ENCODE peak calls at places on chromosomes 3 and 15, in six cellular contexts. R, H, P, B, Z and C are unnamed samples.

GRCh38 chr3:53729618-53730017 is 116.6 kb downstream of the CHDH start:
- DNase-seq in R (no peak), H (no peak), P (no peak), B (no peak), Z (peak), C (no peak)

GRCh38 chr3:177597325-177598109 is 400.2 kb upstream of the TBL1XR1 start:
- DNase-seq in R (no peak), H (peak), P (no peak), B (no peak), Z (peak), C (no peak)

GRCh38 chr3:83011471-83011870 is 1250.0 kb upstream of the GBE1 start:
- DNase-seq in R (no peak), H (no peak), P (no peak), B (no peak), Z (no peak), C (no peak)

GRCh38 chr3:104870276-104870675 is 496.4 kb upstream of the ALCAM start:
- DNase-seq in R (no peak), H (no peak), P (no peak), B (no peak), Z (no peak), C (no peak)

GRCh38 chr3:73473578-73474448 is 150.9 kb downstream of the PDZRN3 start:
- DNase-seq in R (no peak), H (no peak), P (no peak), B (no peak), Z (no peak), C (no peak)

GRCh38 chr3:67357610-67358458 is 296.6 kb downstream of the SUCLG2 start:
- DNase-seq in R (no peak), H (peak), P (no peak), B (peak), Z (peak), C (no peak)

GRCh38 chr15:100159436-100159835 is 182.3 kb downstream of the ADAMTS17 start:
- DNase-seq in R (no peak), H (no peak), P (no peak), B (no peak), Z (no peak), C (no peak)

GRCh38 chr15:75042730-75043508 is 19.5 kb downstream of the PPCDC start:
- DNase-seq in R (peak), H (peak), P (peak), B (peak), Z (peak), C (no peak)

GRCh38 chr3:15952543-15953175 is 154.9 kb upstream of the ANKRD28 start:
- DNase-seq in R (no peak), H (no peak), P (no peak), B (no peak), Z (no peak), C (no peak)

GRCh38 chr3:43366466-43366865 is 80.1 kb downstream of the SNRK start:
- DNase-seq in R (no peak), H (no peak), P (peak), B (no peak), Z (no peak), C (no peak)

GRCh38 chr3:23776352-23776891 is 29.3 kb upstream of the UBE2E1 start:
- DNase-seq in R (no peak), H (no peak), P (no peak), B (no peak), Z (no peak), C (no peak)

GRCh38 chr3:127675651-127676391 is 3.1 kb downstream of the ABTB1 start:
- DNase-seq in R (no peak), H (no peak), P (peak), B (no peak), Z (no peak), C (no peak)

GRCh38 chr3:106880206-106880605 is 497.0 kb upstream of the CCDC54 start:
- DNase-seq in R (no peak), H (no peak), P (no peak), B (no peak), Z (no peak), C (no peak)

GRCh38 chr15:78457101-78457500 is 19.1 kb downstream of the IREB2 start:
- DNase-seq in R (no peak), H (no peak), P (no peak), B (no peak), Z (no peak), C (no peak)

GRCh38 chr3:185687479-185687878 is 101.4 kb downstream of the SENP2 start:
- DNase-seq in R (no peak), H (no peak), P (no peak), B (peak), Z (no peak), C (no peak)

GRCh38 chr3:98901032-98901464 is 447 bp downstream of the DCBLD2 start:
- DNase-seq in R (peak), H (peak), P (peak), B (peak), Z (peak), C (no peak)

GRCh38 chr15:67192185-67192584 is 62.3 kb downstream of the AAGAB start:
- DNase-seq in R (no peak), H (no peak), P (no peak), B (no peak), Z (no peak), C (no peak)

DNA sequence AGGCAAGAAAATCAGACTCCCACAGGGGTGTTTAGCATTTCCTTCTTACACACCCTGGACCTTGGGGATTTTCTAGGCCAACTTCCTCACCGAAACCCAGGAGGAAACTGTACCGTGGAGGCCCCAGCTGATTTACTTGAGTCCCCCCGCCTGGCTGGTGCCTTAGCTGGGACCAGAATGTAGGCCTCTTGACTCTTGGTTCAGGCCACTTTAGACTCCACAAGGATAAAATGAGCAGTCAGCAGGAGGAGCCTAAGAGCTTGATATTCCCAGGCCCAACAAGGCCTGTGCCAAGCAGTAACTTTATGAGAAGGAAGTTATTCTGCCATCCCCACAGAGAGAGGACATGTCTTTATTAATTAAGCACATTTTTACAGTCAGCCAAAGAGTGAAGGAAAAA is 4.6 kb upstream of the APBA2 start:
- DNase-seq in R (no peak), H (no peak), P (no peak), B (no peak), Z (no peak), C (no peak)
- TF ChIP-seq CTCF in R (no peak), H (no peak), P (no peak), B (no peak), Z (no peak), C (peak)

DNA sequence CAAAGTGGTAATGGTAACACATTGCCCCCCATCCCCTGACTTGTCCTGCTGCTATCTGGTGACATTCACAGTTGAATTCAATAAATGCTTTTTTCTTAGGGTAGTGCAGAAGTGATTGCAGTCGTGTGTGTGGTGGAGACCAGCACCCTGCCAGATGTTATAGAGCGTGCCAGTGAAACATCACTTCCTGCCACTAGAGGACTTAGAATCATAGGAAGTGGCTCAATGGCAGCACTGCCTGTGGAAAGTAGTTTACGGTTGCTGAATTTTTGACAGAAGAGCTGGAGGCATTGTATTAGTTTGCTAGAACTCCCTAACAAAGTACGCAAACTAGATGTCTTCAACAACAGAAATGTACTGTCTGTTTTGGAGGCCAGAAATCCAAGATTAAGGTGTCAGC is 37.4 kb upstream of the P2RY12 start:
- DNase-seq in R (no peak), H (no peak), P (no peak), B (no peak), Z (no peak), C (no peak)
- TF ChIP-seq CTCF in R (no peak), H (no peak), P (no peak), B (no peak), Z (no peak), C (no peak)

GRCh38 chr15:29593086-29593485 is 229.2 kb downstream of the TJP1 start:
- DNase-seq in R (no peak), H (no peak), P (no peak), B (no peak), Z (no peak), C (no peak)

GRCh38 chr15:29593629-29594028 is 228.6 kb downstream of the TJP1 start:
- DNase-seq in R (no peak), H (no peak), P (no peak), B (no peak), Z (no peak), C (no peak)

GRCh38 chr15:29601811-29602210 is 220.5 kb downstream of the TJP1 start:
- DNase-seq in R (no peak), H (no peak), P (no peak), B (no peak), Z (no peak), C (no peak)

GRCh38 chr15:29600262-29600661 is 222.0 kb downstream of the TJP1 start:
- DNase-seq in R (no peak), H (no peak), P (no peak), B (no peak), Z (no peak), C (no peak)

GRCh38 chr15:29596266-29596665 is 226.0 kb downstream of the TJP1 start:
- DNase-seq in R (no peak), H (no peak), P (no peak), B (no peak), Z (peak), C (peak)
- TF ChIP-seq CTCF in R (no peak), H (no peak), P (no peak), B (no peak), Z (no peak), C (no peak)

GRCh38 chr3:159486580-159486979 is 502.1 kb upstream of the IL12A start:
- DNase-seq in R (no peak), H (no peak), P (no peak), B (no peak), Z (no peak), C (no peak)
- TF ChIP-seq CTCF in R (no peak), H (no peak), P (no peak), B (no peak), Z (no peak), C (no peak)

GRCh38 chr15:23877502-23878412 is 190.7 kb upstream of the NDN start:
- DNase-seq in R (peak), H (peak), P (peak), B (no peak), Z (peak), C (peak)
- TF ChIP-seq CTCF in R (peak), H (peak), P (peak), B (no peak), Z (peak), C (peak)

GRCh38 chr15:98568382-98569017 is 79.8 kb upstream of the IGF1R start:
- DNase-seq in R (no peak), H (no peak), P (no peak), B (no peak), Z (no peak), C (no peak)
- TF ChIP-seq CTCF in R (peak), H (peak), P (no peak), B (peak), Z (peak), C (no peak)

GRCh38 chr15:90214553-90215205 is 13.5 kb downstream of the SEMA4B start:
- DNase-seq in R (no peak), H (no peak), P (no peak), B (no peak), Z (peak), C (no peak)
- TF ChIP-seq CTCF in R (peak), H (peak), P (no peak), B (peak), Z (no peak), C (no peak)

GRCh38 chr15:88898736-88899135 is 3.4 kb upstream of the HAPLN3 start:
- DNase-seq in R (no peak), H (no peak), P (no peak), B (no peak), Z (no peak), C (no peak)

GRCh38 chr15:88896339-88897033 is 1.1 kb upstream of the HAPLN3 start:
- DNase-seq in R (no peak), H (no peak), P (no peak), B (no peak), Z (no peak), C (no peak)

GRCh38 chr15:88897142-88897455 is 1.8 kb upstream of the HAPLN3 start:
- DNase-seq in R (no peak), H (no peak), P (no peak), B (no peak), Z (no peak), C (no peak)

GRCh38 chr15:88899251-88899650 is 3.9 kb upstream of the HAPLN3 start:
- DNase-seq in R (no peak), H (no peak), P (no peak), B (no peak), Z (no peak), C (no peak)

DNA sequence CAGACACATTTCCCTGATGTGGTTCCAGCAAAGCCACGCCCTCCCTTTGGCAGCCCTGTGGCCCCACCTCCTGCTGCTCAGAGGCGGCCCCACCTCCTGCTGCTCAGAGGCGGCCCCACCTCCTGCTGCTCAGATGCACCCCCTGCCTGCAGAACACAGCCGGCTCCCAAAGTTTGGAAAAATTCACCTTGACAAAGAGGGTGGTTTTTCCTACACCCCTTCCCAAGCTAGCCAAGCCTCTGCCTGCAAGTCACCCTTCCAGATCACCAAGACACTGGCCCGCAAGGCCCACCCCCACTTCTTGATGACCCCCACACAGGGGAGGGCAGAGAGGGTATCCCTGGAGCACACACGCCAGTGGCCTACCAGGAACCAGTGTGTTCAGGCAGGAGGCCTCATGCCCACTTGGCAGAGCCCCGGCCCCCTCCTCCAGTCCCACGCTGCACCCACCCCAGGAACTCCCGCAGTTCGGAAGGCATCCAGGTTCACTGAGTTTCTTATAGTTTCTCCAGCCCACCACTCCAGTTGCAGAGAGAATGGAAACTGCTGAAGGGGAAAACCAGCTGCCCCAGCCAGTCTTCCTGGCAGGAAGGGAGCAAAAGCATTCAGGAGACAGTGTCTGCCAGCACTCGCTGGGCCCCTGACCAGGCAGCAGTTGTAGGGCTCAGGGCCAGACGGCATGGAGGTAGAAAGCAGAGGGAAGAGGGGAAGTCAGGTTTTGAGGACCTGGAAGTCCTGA is 2.3 kb upstream of the HAPLN3 start:
- DNase-seq in R (peak), H (peak), P (peak), B (peak), Z (peak), C (no peak)
- TF ChIP-seq CTCF in R (peak), H (peak), P (peak), B (peak), Z (peak), C (peak)

GRCh38 chr3:69772152-69772867 is 33.0 kb downstream of the MITF start:
- DNase-seq in R (no peak), H (no peak), P (no peak), B (no peak), Z (no peak), C (no peak)
- TF ChIP-seq CTCF in R (no peak), H (no peak), P (no peak), B (no peak), Z (no peak), C (no peak)

DNA sequence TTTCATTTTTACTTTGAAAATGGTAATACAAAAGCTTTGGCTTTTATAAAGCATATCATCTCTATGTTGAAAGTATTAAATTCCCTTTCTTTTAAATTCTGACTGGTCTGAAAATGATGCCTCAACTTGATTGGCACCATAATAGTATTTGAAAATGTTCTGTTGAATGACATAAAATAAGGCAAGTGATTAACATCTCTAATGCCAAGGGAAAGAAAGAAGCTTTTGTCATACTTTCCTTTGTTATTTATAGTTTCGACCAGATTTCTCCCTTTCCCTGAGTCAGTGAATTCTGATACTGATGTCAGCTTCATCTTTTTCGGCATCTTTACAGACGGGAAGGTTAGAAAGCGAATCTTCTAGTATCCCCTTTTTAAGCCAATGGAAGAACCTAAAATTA is 3.4 kb upstream of the AP4E1 start:
- DNase-seq in R (no peak), H (no peak), P (no peak), B (no peak), Z (no peak), C (no peak)
- TF ChIP-seq CTCF in R (no peak), H (no peak), P (no peak), B (no peak), Z (no peak), C (no peak)